ENCODE peak calls at places on chromosome 10, in nine cellular contexts. F is BE2C, B is AG10803, C is NB4, M is OCI-LY7, Q is hepatocyte, J is IMR-90, Z is cardiac muscle cell, W is cardiac fibroblast. E is an unnamed sample.

GRCh38 chr10:69421611-69422308 is 5.0 kb upstream of the TACR2 start:
- DNase-seq in W (no peak), Z (no peak), C (peak), F (no peak), B (no peak), J (peak), M (no peak), Q (peak), E (no peak)

GRCh38 chr10:46097576-46098317 is 51.7 kb upstream of the MSMB start:
- DNase-seq in C (no peak), F (no peak), M (no peak), W (no peak), Q (no peak), J (no peak), Z (no peak), B (no peak), E (no peak)

GRCh38 chr10:35635576-35635975 is 6.5 kb downstream of the FZD8 start:
- DNase-seq in Q (peak), Z (peak), J (peak), B (peak), F (peak), M (peak), W (peak), C (peak), E (peak)

GRCh38 chr10:113018034-113018433 is 68.0 kb downstream of the TCF7L2 start:
- DNase-seq in Z (no peak), C (no peak), W (no peak), J (no peak), M (no peak), F (no peak), Q (no peak), B (no peak), E (no peak)

GRCh38 chr10:13773043-13773442 is 186.3 kb downstream of the PRPF18 start:
- DNase-seq in M (no peak), W (peak), B (no peak), Z (no peak), C (peak), Q (peak), F (no peak), J (no peak), E (no peak)

GRCh38 chr10:43958964-43959363 is 310.3 kb upstream of the ZNF32 start:
- DNase-seq in W (no peak), M (no peak), C (no peak), B (no peak), J (no peak), F (no peak), Q (no peak), Z (no peak), E (no peak)

GRCh38 chr10:127228195-127228785 is 31.9 kb upstream of the INSYN2A start:
- DNase-seq in J (peak), W (no peak), Q (no peak), M (no peak), Z (no peak), F (no peak), B (peak), C (peak), E (peak)

GRCh38 chr10:48390933-48391845 is 84.7 kb downstream of the MAPK8 start:
- DNase-seq in B (peak), Q (no peak), J (peak), F (no peak), W (peak), C (no peak), M (no peak), Z (no peak), E (peak)

GRCh38 chr10:82378146-82378545 is 503.2 kb downstream of the NRG3 start:
- DNase-seq in W (peak), Q (peak), J (peak), C (no peak), B (peak), Z (peak), M (no peak), F (peak), E (peak)

GRCh38 chr10:36681751-36682633 is 443.4 kb upstream of the ANKRD30A start:
- DNase-seq in B (peak), M (no peak), F (no peak), J (peak), W (no peak), Q (no peak), C (no peak), Z (peak), E (peak)

GRCh38 chr10:132450466-132450824 is 53.4 kb downstream of the PWWP2B start:
- DNase-seq in Z (no peak), B (no peak), Q (no peak), F (no peak), M (no peak), W (no peak), J (no peak), C (no peak), E (no peak)

GRCh38 chr10:17737021-17737965 is 14.7 kb upstream of the TMEM236 start:
- DNase-seq in M (peak), F (no peak), Q (peak), B (peak), Z (peak), W (peak), J (peak), C (peak), E (peak)

GRCh38 chr10:132269286-132270230 is 38.2 kb downstream of the STK32C start:
- DNase-seq in J (no peak), F (peak), Q (no peak), Z (peak), C (no peak), W (no peak), B (no peak), M (no peak), E (no peak)

GRCh38 chr10:18737841-18738240 is 78.6 kb downstream of the ARL5B start:
- DNase-seq in C (no peak), M (no peak), Q (no peak), Z (no peak), J (peak), W (peak), F (no peak), B (peak), E (peak)

GRCh38 chr10:79382491-79382941 is 35.2 kb downstream of the PPIF start:
- DNase-seq in B (no peak), Q (no peak), M (no peak), F (no peak), W (no peak), C (no peak), Z (no peak), J (no peak), E (no peak)

GRCh38 chr10:14820775-14821154 is 17.1 kb downstream of the CDNF start:
- DNase-seq in Z (no peak), C (peak), F (no peak), Q (no peak), B (no peak), W (no peak), J (no peak), M (peak), E (no peak)

GRCh38 chr10:48880016-48880705 is 59.5 kb downstream of the LRRC18 start:
- DNase-seq in W (no peak), Z (no peak), B (no peak), M (no peak), J (no peak), C (no peak), F (no peak), Q (no peak), E (no peak)

GRCh38 chr10:5402798-5403197 is 1.8 kb downstream of the TUBAL3 start:
- DNase-seq in J (no peak), Q (peak), C (no peak), B (no peak), F (no peak), W (no peak), M (no peak), Z (no peak), E (no peak)

GRCh38 chr10:125115409-125115808 is 45.0 kb downstream of the CTBP2 start:
- DNase-seq in J (no peak), M (no peak), Z (no peak), C (no peak), F (no peak), B (no peak), Q (no peak), W (no peak), E (no peak)

GRCh38 chr10:47025540-47026300 is 114.5 kb downstream of the PTPN20 start:
- DNase-seq in W (peak), B (peak), Z (no peak), J (peak), C (no peak), Q (no peak), M (no peak), F (peak), E (peak)

GRCh38 chr10:64537931-64538330 is 1016.7 kb downstream of the REEP3 start:
- DNase-seq in B (no peak), Z (no peak), Q (no peak), W (no peak), M (no peak), F (no peak), C (no peak), J (no peak), E (no peak)

GRCh38 chr10:68154211-68154497 is 44.9 kb downstream of the MYPN start:
- DNase-seq in F (peak), M (peak), Q (no peak), J (peak), B (peak), Z (peak), W (peak), C (no peak), E (peak)

GRCh38 chr10:48466611-48467240 is 138.1 kb downstream of the ARHGAP22 start:
- DNase-seq in B (no peak), C (no peak), Z (peak), J (no peak), M (no peak), F (no peak), Q (no peak), W (no peak), E (no peak)

GRCh38 chr10:106189254-106189653 is 975.3 kb downstream of the SORCS1 start:
- DNase-seq in C (peak), B (peak), J (no peak), Z (peak), M (peak), F (peak), W (peak), Q (peak), E (peak)

GRCh38 chr10:96695975-96696634 is 24.2 kb downstream of the PIK3AP1 start:
- DNase-seq in B (no peak), F (no peak), Z (no peak), M (no peak), C (no peak), W (no peak), Q (no peak), J (no peak), E (no peak)

GRCh38 chr10:75547391-75548298 is 116.2 kb downstream of the LRMDA start:
- DNase-seq in Z (peak), B (peak), F (no peak), J (peak), C (peak), M (no peak), Q (peak), W (peak), E (peak)

DNA sequence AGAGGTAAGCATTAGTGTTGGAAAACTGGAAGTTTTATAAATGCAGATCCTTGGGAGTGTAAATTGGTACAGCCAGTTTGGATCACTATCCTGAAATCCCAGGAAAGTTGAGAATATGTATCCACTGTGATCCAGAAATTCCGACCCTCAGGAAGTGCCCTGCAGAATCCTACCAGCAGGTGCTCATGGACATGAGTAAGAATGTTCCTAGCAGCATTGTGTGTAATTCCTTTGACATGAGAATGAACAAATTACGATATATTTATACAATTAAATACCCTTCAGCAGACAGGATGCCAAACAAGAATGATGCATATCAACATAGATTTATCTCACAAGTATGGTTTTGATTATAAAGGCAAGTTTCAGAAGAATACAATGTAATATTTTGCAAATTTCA is 181.6 kb downstream of the XPNPEP1 start:
- DNase-seq in J (no peak), F (no peak), B (no peak), Z (no peak), C (no peak), W (no peak), M (no peak), Q (no peak), E (no peak)
- TF ChIP-seq CTCF in J (no peak), F (no peak), B (no peak), Z (no peak), C (no peak), W (no peak), M (no peak), Q (no peak), E (no peak)

GRCh38 chr10:57142925-57143576 is 782.0 kb upstream of the ZWINT start:
- DNase-seq in J (no peak), W (no peak), F (no peak), Z (peak), B (no peak), Q (no peak), M (no peak), C (no peak), E (no peak)
- H3K4me3 ChIP-seq in J (no peak), W (no peak), F (no peak), Z (no peak), B (no peak), Q (no peak), M (no peak), C (no peak), E (no peak)

DNA sequence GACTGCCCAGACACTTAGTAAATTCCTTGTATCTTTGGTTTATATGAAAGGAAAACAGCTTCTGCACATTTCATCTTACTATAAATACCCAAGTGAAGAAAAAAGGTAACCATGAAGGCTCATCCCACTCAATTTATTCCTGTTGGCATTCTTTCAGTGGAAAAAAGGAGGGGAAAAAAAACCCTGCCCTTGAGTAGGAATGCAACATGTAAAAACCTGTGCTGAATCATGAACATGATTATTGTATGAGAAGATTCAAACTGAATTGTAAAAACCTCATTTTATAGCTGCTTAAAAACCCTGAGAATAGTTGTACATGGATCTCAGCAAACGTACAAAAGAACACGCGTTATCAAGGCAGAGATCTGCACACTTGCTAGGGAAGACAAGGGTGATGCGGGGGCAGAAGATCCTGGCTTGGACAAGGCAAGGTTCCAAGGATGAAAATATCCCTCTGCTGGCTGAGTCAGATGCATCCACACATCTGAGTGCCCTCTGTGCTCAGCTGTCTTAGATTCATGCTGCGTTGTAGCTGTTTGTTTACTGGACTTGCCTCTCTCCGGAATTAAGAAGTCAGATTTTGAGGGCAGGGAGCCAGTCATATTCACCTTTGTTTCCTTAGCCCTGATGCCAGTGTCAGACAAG is 658.2 kb downstream of the PARD3 start:
- DNase-seq in Z (no peak), M (no peak), F (no peak), B (peak), W (peak), C (no peak), Q (peak), J (peak), E (peak)
- TF ChIP-seq CTCF in Z (no peak), M (no peak), F (no peak), B (peak), W (peak), C (no peak), Q (no peak), J (peak), E (peak)

DNA sequence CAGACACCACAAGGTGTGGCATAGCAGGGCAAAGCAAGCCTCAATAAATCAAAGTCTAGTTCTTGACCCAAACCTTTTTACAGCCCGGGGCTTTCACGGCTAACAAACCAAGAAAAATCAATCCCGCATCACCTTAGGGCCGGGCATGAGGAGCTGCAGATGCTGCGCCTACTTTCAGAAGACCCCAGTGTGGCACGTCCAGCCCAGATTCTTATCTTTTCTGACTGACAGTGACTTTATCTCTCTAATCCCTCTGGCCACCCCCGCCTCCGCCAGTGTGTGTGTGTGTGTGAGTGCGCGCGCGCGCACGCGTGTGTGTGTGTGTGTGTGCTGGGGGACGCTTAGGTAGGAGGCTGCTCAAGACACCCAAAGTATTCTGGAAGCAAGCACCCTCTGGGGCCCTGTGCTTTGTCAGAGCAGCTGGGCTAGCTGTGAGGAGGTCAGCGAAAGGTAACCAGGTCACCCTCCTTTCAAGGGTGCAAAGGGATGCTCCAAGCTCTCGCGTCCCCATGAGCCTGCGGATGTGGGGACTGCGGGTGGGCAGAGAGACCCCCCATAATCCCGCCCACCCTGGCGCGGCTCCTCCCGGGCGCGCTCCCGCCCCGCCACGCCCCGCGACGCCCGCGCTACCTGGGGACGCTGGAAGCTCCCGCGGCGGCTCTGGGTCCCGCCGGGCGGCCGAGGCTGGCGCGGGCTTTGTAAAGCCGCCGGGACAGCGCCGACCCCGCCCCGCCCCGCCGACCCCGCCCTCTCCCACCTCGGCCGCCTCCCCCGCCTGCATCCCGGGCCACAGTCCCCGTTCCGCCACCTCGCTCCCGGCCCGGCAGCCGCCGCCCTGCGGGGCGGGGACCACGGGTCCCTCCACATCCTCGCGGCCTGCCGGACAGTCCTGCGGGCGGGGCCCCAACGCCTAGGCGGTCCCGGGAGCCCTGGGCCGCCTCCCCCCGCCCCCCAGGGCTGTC is 57.1 kb upstream of the RHOBTB1 start:
- DNase-seq in Q (peak), J (peak), Z (peak), B (peak), W (no peak), C (no peak), F (peak), M (no peak), E (peak)
- H3K4me3 ChIP-seq in Q (peak), J (peak), Z (peak), B (peak), W (peak), C (no peak), F (peak), M (no peak), E (peak)

DNA sequence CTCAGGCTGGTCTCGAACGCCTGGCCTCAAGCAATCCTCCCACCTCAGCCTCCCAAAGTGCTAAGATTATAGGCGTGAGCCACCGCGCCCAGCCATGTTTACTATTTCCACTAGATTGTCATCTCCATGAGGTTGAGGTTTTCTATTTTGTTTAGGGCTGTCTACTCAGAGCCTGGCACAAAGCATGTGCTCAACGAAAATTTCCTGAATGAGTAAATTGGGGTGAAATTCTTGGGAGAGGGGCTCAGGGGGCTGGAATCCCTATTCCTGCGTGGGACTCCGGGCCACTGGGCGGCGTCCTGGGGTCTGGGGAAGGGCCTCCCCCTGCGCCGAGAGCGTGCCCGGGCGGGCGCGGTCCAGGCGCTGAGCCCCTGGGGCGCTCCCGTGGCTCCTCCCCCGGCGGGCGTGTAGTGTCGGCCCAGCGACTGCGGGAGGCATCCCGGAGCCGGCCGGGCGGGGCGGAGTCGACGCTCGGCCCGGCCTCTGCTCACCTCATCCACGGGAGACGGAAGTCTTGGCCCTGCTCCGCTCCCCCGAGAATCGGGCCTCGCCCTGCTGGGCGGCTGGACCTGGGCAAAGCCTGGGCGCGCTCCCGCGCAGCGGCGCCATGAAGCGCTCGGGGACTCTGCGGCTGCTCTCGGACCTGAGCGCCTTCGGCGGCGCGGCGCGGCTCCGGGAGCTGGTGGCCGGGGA is at the start of gene HPS6:
- DNase-seq in W (peak), F (peak), J (peak), M (peak), B (peak), Q (peak), C (peak), Z (peak), E (peak)
- TF ChIP-seq CTCF in W (no peak), F (peak), J (peak), M (peak), B (peak), Q (peak), C (peak), Z (peak), E (no peak)

GRCh38 chr10:4382811-4383210 is 443.2 kb upstream of the AKR1E2 start:
- DNase-seq in Q (no peak), F (no peak), W (no peak), M (no peak), Z (no peak), J (peak), C (no peak), B (peak), E (no peak)

GRCh38 chr10:4384254-4384653 is 441.8 kb upstream of the AKR1E2 start:
- DNase-seq in Z (no peak), F (no peak), M (no peak), J (peak), C (no peak), W (no peak), Q (no peak), B (peak), E (peak)

GRCh38 chr10:4385491-4385890 is 440.5 kb upstream of the AKR1E2 start:
- DNase-seq in B (no peak), M (no peak), F (no peak), W (no peak), Q (no peak), Z (no peak), J (no peak), C (no peak), E (no peak)

GRCh38 chr10:4383683-4384082 is 442.3 kb upstream of the AKR1E2 start:
- DNase-seq in B (peak), M (no peak), J (peak), F (no peak), W (no peak), C (no peak), Q (no peak), Z (peak), E (no peak)
- H3K4me3 ChIP-seq in B (peak), M (no peak), J (peak), F (no peak), W (no peak), C (no peak), Q (no peak), Z (no peak), E (no peak)

DNA sequence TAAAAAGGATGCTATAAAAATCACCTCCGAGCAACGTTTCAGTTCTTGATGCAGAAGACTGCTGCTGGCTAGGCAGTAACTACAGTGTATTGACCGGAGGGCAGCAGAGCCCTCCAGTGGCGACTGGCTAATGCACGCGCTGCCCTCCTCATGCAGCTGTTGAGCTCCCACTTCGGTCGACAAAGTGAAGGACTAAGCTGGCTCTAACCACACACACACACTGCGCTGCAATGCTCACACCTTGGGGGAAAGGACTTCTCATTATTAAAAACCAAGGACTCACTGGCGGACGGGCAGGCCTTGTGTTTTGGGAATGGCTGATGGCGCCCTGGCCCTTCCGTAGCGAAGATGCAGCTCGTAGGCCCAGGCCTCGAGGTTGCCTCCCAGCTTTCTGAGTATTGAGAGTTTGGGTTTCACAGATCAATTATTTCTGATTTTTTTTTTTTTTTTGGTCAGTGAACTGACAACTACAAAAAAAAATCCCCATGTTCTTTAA is 120.9 kb upstream of the DIP2C start:
- DNase-seq in Q (peak), J (peak), C (peak), B (peak), Z (peak), F (peak), M (peak), W (peak), E (peak)
- TF ChIP-seq CTCF in Q (peak), J (peak), C (peak), B (peak), Z (peak), F (peak), M (peak), W (no peak), E (peak)

E was measured in astrocyte of the spinal cord.